ENCODE peak calls at places on chromosomes 1 and 21, in four cellular contexts. One of them, this sample, is unnamed.

GRCh38 chr1:38889589-38889988 is 8.2 kb upstream of the GJA9 start:
- DNase-seq in heart right ventricle: no peak
- DNase-seq in hepatic stellate cell: no peak
- DNase-seq in posterior cingulate gyrus: no peak
- DNase-seq in this sample: no peak

GRCh38 chr1:34929497-34929852 is at the start of gene DLGAP3:
- DNase-seq in heart right ventricle: no peak
- DNase-seq in hepatic stellate cell: no peak
- DNase-seq in posterior cingulate gyrus: no peak
- DNase-seq in this sample: no peak

GRCh38 chr1:41673806-41674205 is 189.3 kb upstream of the EDN2 start:
- DNase-seq in heart right ventricle: no peak
- DNase-seq in hepatic stellate cell: no peak
- DNase-seq in posterior cingulate gyrus: no peak
- DNase-seq in this sample: no peak

GRCh38 chr1:246564839-246565750 is 966 bp downstream of the TFB2M start:
- DNase-seq in heart right ventricle: no peak
- DNase-seq in hepatic stellate cell: no peak
- DNase-seq in posterior cingulate gyrus: no peak
- DNase-seq in this sample: no peak

GRCh38 chr1:74053407-74053806 is 144.6 kb downstream of the LRRIQ3 start:
- DNase-seq in heart right ventricle: no peak
- DNase-seq in hepatic stellate cell: no peak
- DNase-seq in posterior cingulate gyrus: no peak
- DNase-seq in this sample: no peak

GRCh38 chr1:114122891-114123621 is 30.6 kb downstream of the SYT6 start:
- DNase-seq in heart right ventricle: no peak
- DNase-seq in hepatic stellate cell: peak
- DNase-seq in posterior cingulate gyrus: no peak
- DNase-seq in this sample: no peak

GRCh38 chr1:58573705-58574591 is 3.1 kb downstream of the TACSTD2 start:
- DNase-seq in heart right ventricle: no peak
- DNase-seq in hepatic stellate cell: no peak
- DNase-seq in posterior cingulate gyrus: no peak
- DNase-seq in this sample: no peak

GRCh38 chr1:111833334-111833733 is 77.6 kb downstream of the DDX20 start:
- DNase-seq in heart right ventricle: no peak
- DNase-seq in hepatic stellate cell: no peak
- DNase-seq in posterior cingulate gyrus: no peak
- DNase-seq in this sample: no peak

GRCh38 chr1:50846224-50846839 is 113.7 kb downstream of the FAF1 start:
- DNase-seq in heart right ventricle: no peak
- DNase-seq in hepatic stellate cell: no peak
- DNase-seq in posterior cingulate gyrus: peak
- DNase-seq in this sample: no peak

GRCh38 chr1:34825455-34826081 is 32.8 kb downstream of the GJA4 start:
- DNase-seq in heart right ventricle: no peak
- DNase-seq in hepatic stellate cell: no peak
- DNase-seq in posterior cingulate gyrus: no peak
- DNase-seq in this sample: no peak

GRCh38 chr1:46041551-46041950 is 90.9 kb downstream of the PIK3R3 start:
- DNase-seq in heart right ventricle: no peak
- DNase-seq in hepatic stellate cell: no peak
- DNase-seq in posterior cingulate gyrus: no peak
- DNase-seq in this sample: no peak

GRCh38 chr1:167922611-167923074 is 8.7 kb upstream of the ADCY10 start:
- DNase-seq in heart right ventricle: no peak
- DNase-seq in hepatic stellate cell: no peak
- DNase-seq in posterior cingulate gyrus: no peak
- DNase-seq in this sample: no peak

GRCh38 chr1:44239337-44239960 is 26.2 kb downstream of the DMAP1 start:
- DNase-seq in heart right ventricle: peak
- DNase-seq in hepatic stellate cell: peak
- DNase-seq in posterior cingulate gyrus: no peak
- DNase-seq in this sample: no peak

GRCh38 chr1:218164930-218165686 is 120.0 kb upstream of the RRP15 start:
- DNase-seq in heart right ventricle: peak
- DNase-seq in hepatic stellate cell: peak
- DNase-seq in posterior cingulate gyrus: peak
- DNase-seq in this sample: no peak

GRCh38 chr1:203200916-203201315 is 14.4 kb upstream of the CHI3L1 start:
- DNase-seq in heart right ventricle: no peak
- DNase-seq in hepatic stellate cell: no peak
- DNase-seq in posterior cingulate gyrus: no peak
- DNase-seq in this sample: no peak

GRCh38 chr1:21587602-21587953 is 78.4 kb downstream of the ALPL start:
- DNase-seq in heart right ventricle: no peak
- DNase-seq in hepatic stellate cell: no peak
- DNase-seq in posterior cingulate gyrus: no peak
- DNase-seq in this sample: no peak

GRCh38 chr1:200269256-200269655 is 140.6 kb downstream of the ZNF281 start:
- DNase-seq in heart right ventricle: no peak
- DNase-seq in hepatic stellate cell: no peak
- DNase-seq in posterior cingulate gyrus: no peak
- DNase-seq in this sample: no peak

GRCh38 chr21:28734522-28735175 is 258.0 kb downstream of the LTN1 start:
- DNase-seq in heart right ventricle: no peak
- DNase-seq in hepatic stellate cell: no peak
- DNase-seq in posterior cingulate gyrus: no peak
- DNase-seq in this sample: no peak

GRCh38 chr1:15526490-15527339 is at the start of gene DNAJC16:
- DNase-seq in heart right ventricle: peak
- DNase-seq in hepatic stellate cell: peak
- DNase-seq in posterior cingulate gyrus: peak
- DNase-seq in this sample: peak

GRCh38 chr1:46137901-46138300 is 5.5 kb upstream of the PIK3R3 start:
- DNase-seq in heart right ventricle: no peak
- DNase-seq in hepatic stellate cell: peak
- DNase-seq in posterior cingulate gyrus: no peak
- DNase-seq in this sample: no peak

GRCh38 chr1:192832492-192832891 is 23.7 kb downstream of the RGS2 start:
- DNase-seq in heart right ventricle: no peak
- DNase-seq in hepatic stellate cell: no peak
- DNase-seq in posterior cingulate gyrus: no peak
- DNase-seq in this sample: no peak

GRCh38 chr1:203038217-203038741 is 12.0 kb downstream of the PPFIA4 start:
- DNase-seq in heart right ventricle: peak
- DNase-seq in hepatic stellate cell: peak
- DNase-seq in posterior cingulate gyrus: peak
- DNase-seq in this sample: no peak

GRCh38 chr1:160560045-160560724 is 19.1 kb downstream of the CD84 start:
- DNase-seq in heart right ventricle: no peak
- DNase-seq in hepatic stellate cell: no peak
- DNase-seq in posterior cingulate gyrus: no peak
- DNase-seq in this sample: no peak

GRCh38 chr1:209490013-209490412 is 93.5 kb upstream of the CAMK1G start:
- DNase-seq in heart right ventricle: no peak
- DNase-seq in hepatic stellate cell: no peak
- DNase-seq in posterior cingulate gyrus: no peak
- DNase-seq in this sample: no peak

GRCh38 chr1:56754713-56755505 is 64.3 kb downstream of the FYB2 start:
- DNase-seq in heart right ventricle: no peak
- DNase-seq in hepatic stellate cell: no peak
- DNase-seq in posterior cingulate gyrus: no peak
- DNase-seq in this sample: no peak

GRCh38 chr1:150560011-150560438 is 10.8 kb downstream of the ADAMTSL4 start:
- DNase-seq in heart right ventricle: peak
- DNase-seq in hepatic stellate cell: peak
- DNase-seq in posterior cingulate gyrus: peak
- DNase-seq in this sample: peak

GRCh38 chr1:206001476-206001888 is 1.7 kb downstream of the RAB7B start:
- DNase-seq in heart right ventricle: no peak
- DNase-seq in hepatic stellate cell: peak
- DNase-seq in posterior cingulate gyrus: peak
- DNase-seq in this sample: no peak

GRCh38 chr1:94325379-94326302 is 88.3 kb upstream of the ARHGAP29 start:
- DNase-seq in heart right ventricle: peak
- DNase-seq in hepatic stellate cell: peak
- DNase-seq in posterior cingulate gyrus: no peak
- DNase-seq in this sample: no peak

GRCh38 chr1:45012639-45013278 is 705 bp downstream of the UROD start:
- DNase-seq in heart right ventricle: peak
- DNase-seq in hepatic stellate cell: peak
- DNase-seq in posterior cingulate gyrus: peak
- DNase-seq in this sample: peak

GRCh38 chr1:172917972-172918371 is 132.8 kb downstream of the TNFSF18 start:
- DNase-seq in heart right ventricle: no peak
- DNase-seq in hepatic stellate cell: peak
- DNase-seq in posterior cingulate gyrus: no peak
- DNase-seq in this sample: no peak

GRCh38 chr1:203507227-203507626 is 13.3 kb downstream of the OPTC start:
- DNase-seq in heart right ventricle: peak
- DNase-seq in hepatic stellate cell: peak
- DNase-seq in posterior cingulate gyrus: no peak
- DNase-seq in this sample: no peak

GRCh38 chr1:22237433-22238093 is 94.7 kb upstream of the WNT4 start:
- DNase-seq in heart right ventricle: no peak
- DNase-seq in hepatic stellate cell: no peak
- DNase-seq in posterior cingulate gyrus: peak
- DNase-seq in this sample: no peak

GRCh38 chr1:6506210-6507036 is 15.0 kb upstream of the PLEKHG5 start:
- DNase-seq in heart right ventricle: no peak
- DNase-seq in hepatic stellate cell: no peak
- DNase-seq in posterior cingulate gyrus: no peak
- DNase-seq in this sample: peak

GRCh38 chr1:39394598-39394997 is 96.8 kb upstream of the BMP8A start:
- DNase-seq in heart right ventricle: no peak
- DNase-seq in hepatic stellate cell: no peak
- DNase-seq in posterior cingulate gyrus: no peak
- DNase-seq in this sample: no peak

GRCh38 chr1:54547601-54548388 is at the start of gene ACOT11:
- DNase-seq in heart right ventricle: peak
- DNase-seq in hepatic stellate cell: peak
- DNase-seq in posterior cingulate gyrus: peak
- DNase-seq in this sample: peak

This sample was measured in frontal cortex.